ENCODE peak calls at places on chromosome 13, in nine cellular contexts. A is epithelial cell of esophagus, T is kidney, C is tibial nerve, P is BJ, L is ovary, E is dorsolateral prefrontal cortex, B is lower leg skin, F is brain microvascular endothelial cell. D is an unnamed sample.

GRCh38 chr13:104635879-104636278 is 1569.7 kb upstream of the SLC10A2 start:
- DNase-seq in A (no peak), T (no peak), C (no peak), P (no peak), L (no peak), E (no peak), B (no peak), F (no peak), D (no peak)

GRCh38 chr13:110448230-110448629 is 113.3 kb downstream of the RAB20 start:
- DNase-seq in A (peak; percentile 91), T (peak; percentile 16), C (no peak), P (peak; percentile 68), L (no peak), E (no peak), B (no peak), F (peak; percentile 72), D (peak; percentile 77)

GRCh38 chr13:67343777-67344176 is 113.6 kb upstream of the PCDH9 start:
- DNase-seq in A (peak; percentile 78), T (no peak), C (no peak), P (no peak), L (no peak), E (no peak), B (no peak), F (no peak), D (no peak)

GRCh38 chr13:22703601-22704209 is 477.1 kb upstream of the SGCG start:
- DNase-seq in A (peak; percentile 3), T (no peak), C (no peak), P (no peak), L (no peak), E (no peak), B (no peak), F (no peak), D (no peak)

GRCh38 chr13:44574466-44574855 is 1.7 kb downstream of the TSC22D1 start:
- DNase-seq in A (no peak), T (no peak), C (no peak), P (no peak), L (no peak), E (no peak), B (no peak), F (no peak), D (peak; percentile 26)

GRCh38 chr13:44758595-44759221 is 182.6 kb upstream of the TSC22D1 start:
- DNase-seq in A (peak; percentile 97), T (no peak), C (no peak), P (peak; percentile 47), L (no peak), E (no peak), B (no peak), F (peak; percentile 94), D (peak; percentile 92)

GRCh38 chr13:47337781-47338507 is 441.1 kb upstream of the HTR2A start:
- DNase-seq in A (no peak), T (no peak), C (no peak), P (no peak), L (no peak), E (no peak), B (no peak), F (peak; percentile 96), D (peak; percentile 94)

GRCh38 chr13:109626386-109627171 is 159.8 kb downstream of the IRS2 start:
- DNase-seq in A (no peak), T (no peak), C (no peak), P (no peak), L (no peak), E (no peak), B (no peak), F (no peak), D (no peak)

GRCh38 chr13:71880753-71881541 is 13.9 kb upstream of the DACH1 start:
- DNase-seq in A (peak; percentile 67), T (no peak), C (no peak), P (no peak), L (no peak), E (no peak), B (no peak), F (peak; percentile 25), D (no peak)

GRCh38 chr13:106401081-106401480 is 134.4 kb downstream of the EFNB2 start:
- DNase-seq in A (no peak), T (no peak), C (no peak), P (no peak), L (no peak), E (no peak), B (no peak), F (no peak), D (no peak)

GRCh38 chr13:54144809-54145208 is 1116.2 kb downstream of the OLFM4 start:
- DNase-seq in A (no peak), T (no peak), C (no peak), P (no peak), L (no peak), E (no peak), B (no peak), F (no peak), D (no peak)

GRCh38 chr13:109253316-109253715 is 533.1 kb downstream of the IRS2 start:
- DNase-seq in A (no peak), T (no peak), C (no peak), P (no peak), L (no peak), E (no peak), B (no peak), F (no peak), D (no peak)

GRCh38 chr13:95745752-95746151 is 68.8 kb downstream of the DNAJC3 start:
- DNase-seq in A (peak; percentile 11), T (no peak), C (no peak), P (no peak), L (no peak), E (no peak), B (no peak), F (no peak), D (peak; percentile 35)

GRCh38 chr13:26707122-26708006 is 53.2 kb downstream of the GPR12 start:
- DNase-seq in A (peak; percentile 69), T (no peak), C (peak; percentile 24), P (no peak), L (no peak), E (no peak), B (no peak), F (peak; percentile 54), D (peak; percentile 82)

GRCh38 chr13:47049276-47049989 is 152.6 kb upstream of the HTR2A start:
- DNase-seq in A (no peak), T (no peak), C (no peak), P (no peak), L (no peak), E (no peak), B (no peak), F (no peak), D (peak; percentile 32)

GRCh38 chr13:33191425-33192221 is 93.9 kb downstream of the STARD13 start:
- DNase-seq in A (no peak), T (no peak), C (no peak), P (no peak), L (no peak), E (no peak), B (no peak), F (no peak), D (no peak)

GRCh38 chr13:43061496-43062280 is 38.3 kb downstream of the DNAJC15 start:
- DNase-seq in A (peak; percentile 41), T (no peak), C (no peak), P (no peak), L (no peak), E (no peak), B (no peak), F (no peak), D (no peak)

GRCh38 chr13:24045456-24045996 is 115.0 kb upstream of the SPATA13 start:
- DNase-seq in A (no peak), T (no peak), C (no peak), P (no peak), L (no peak), E (no peak), B (no peak), F (no peak), D (peak; percentile 11)
- H3K4me3 ChIP-seq in A (no peak overlapping the region), T (no peak overlapping the region), C (no peak overlapping the region), P (no peak overlapping the region), L (no peak overlapping the region), E (no peak overlapping the region), B (no peak overlapping the region), F (no peak overlapping the region), D (no peak overlapping the region)

GRCh38 chr13:49926019-49926418 is 10.1 kb downstream of the SPRYD7 start:
- DNase-seq in A (no peak), T (no peak), C (no peak), P (no peak), L (no peak), E (no peak), B (no peak), F (no peak), D (no peak)
- H3K4me3 ChIP-seq in A (no peak overlapping the region), T (no peak overlapping the region), C (no peak overlapping the region), P (no peak overlapping the region), L (no peak overlapping the region), E (no peak overlapping the region), B (no peak overlapping the region), F (no peak overlapping the region), D (no peak overlapping the region)

GRCh38 chr13:112969692-112970338 is 801 bp downstream of the MCF2L start:
- DNase-seq in A (no peak), T (no peak), C (no peak), P (no peak), L (no peak), E (peak; percentile 45), B (no peak), F (no peak), D (no peak)

GRCh38 chr13:112968910-112969691 is at the start of gene MCF2L:
- DNase-seq in A (peak; percentile 19), T (peak; percentile 81), C (no peak), P (no peak), L (peak; percentile 68), E (peak; percentile 61), B (no peak), F (no peak), D (peak; percentile 60)

GRCh38 chr13:112967666-112968379 is 1.2 kb upstream of the MCF2L start:
- DNase-seq in A (no peak), T (no peak), C (no peak), P (no peak), L (no peak), E (peak; percentile 48), B (no peak), F (no peak), D (no peak)

GRCh38 chr13:112966776-112967175 is 2.2 kb upstream of the MCF2L start:
- DNase-seq in A (no peak), T (peak; percentile 46), C (no peak), P (no peak), L (no peak), E (peak; percentile 32), B (no peak), F (no peak), D (no peak)

DNA sequence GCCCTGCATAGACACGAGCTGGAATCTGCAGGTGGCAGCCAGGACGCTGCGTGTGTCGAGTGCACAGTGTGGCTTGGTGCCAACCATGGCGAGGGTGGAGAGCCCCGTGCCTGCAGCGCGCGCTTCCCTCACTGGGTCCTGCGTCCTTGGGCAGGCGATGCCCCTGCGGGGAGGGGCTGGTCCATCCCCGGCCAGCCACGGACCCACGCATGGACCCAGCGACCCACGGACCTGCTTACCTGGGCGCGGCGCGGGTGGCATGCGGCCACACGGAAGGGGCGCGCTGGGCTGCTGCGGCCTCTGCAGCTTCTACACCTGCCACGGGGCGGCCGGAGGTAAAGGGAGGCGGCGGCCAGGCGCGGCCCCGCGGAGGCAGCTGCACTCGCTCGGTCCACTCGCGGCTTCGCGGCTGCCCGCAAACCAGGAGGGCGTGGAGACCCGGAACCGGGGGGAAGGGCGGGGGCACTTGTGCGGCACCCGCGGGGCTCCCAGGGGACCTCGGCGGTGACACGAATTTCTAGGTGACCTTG is 569 bp upstream of the MCF2L start:
- DNase-seq in A (no peak), T (peak; percentile 85), C (no peak), P (no peak), L (peak; percentile 34), E (peak; percentile 68), B (no peak), F (no peak), D (no peak)
- H3K4me3 ChIP-seq in A (no peak overlapping the region), T (peak overlapping the region; percentile 59), C (no peak overlapping the region), P (no peak overlapping the region), L (peak overlapping the region; percentile 46), E (peak overlapping the region; percentile 65), B (peak overlapping the region; percentile 10), F (no peak overlapping the region), D (no peak overlapping the region)

GRCh38 chr13:99281811-99282263 is 23.7 kb upstream of the GPR18 start:
- DNase-seq in A (no peak), T (no peak), C (peak; percentile 76), P (no peak), L (no peak), E (no peak), B (peak; percentile 80), F (no peak), D (peak; percentile 45)
- H3K4me3 ChIP-seq in A (no peak overlapping the region), T (no peak overlapping the region), C (no peak overlapping the region), P (no peak overlapping the region), L (no peak overlapping the region), E (no peak overlapping the region), B (no peak overlapping the region), F (no peak overlapping the region), D (no peak overlapping the region)

D was measured in choroid plexus epithelial cell.